ENCODE peak calls at places on chromosomes 6 and 20, in four cellular contexts. One of them, this sample, is unnamed.

GRCh38 chr20:1664911-1665310 is 7.3 kb upstream of the SIRPG start:
- DNase-seq in tibial nerve: no peak
- DNase-seq in A549: no peak
- DNase-seq in stomach: peak; percentile 28
- DNase-seq in this sample: no peak

GRCh38 chr6:168724033-168724432 is 283.0 kb downstream of the SMOC2 start:
- DNase-seq in tibial nerve: no peak
- DNase-seq in A549: no peak
- DNase-seq in stomach: no peak
- DNase-seq in this sample: no peak

GRCh38 chr20:38870733-38871559 is 55.3 kb upstream of the FAM83D start:
- DNase-seq in A549: peak; percentile 49
- DNase-seq in stomach: no peak
- DNase-seq in tibial nerve: no peak
- DNase-seq in this sample: no peak

GRCh38 chr6:110034637-110035096 is 56.6 kb downstream of the GPR6 start:
- DNase-seq in tibial nerve: no peak
- DNase-seq in stomach: no peak
- DNase-seq in A549: no peak
- DNase-seq in this sample: no peak

GRCh38 chr6:20319520-20320357 is 81.9 kb upstream of the E2F3 start:
- DNase-seq in tibial nerve: no peak
- DNase-seq in A549: no peak
- DNase-seq in stomach: peak; percentile 40
- DNase-seq in this sample: peak; percentile 16

GRCh38 chr20:7523288-7523687 is 417.0 kb downstream of the HAO1 start:
- DNase-seq in tibial nerve: no peak
- DNase-seq in A549: no peak
- DNase-seq in stomach: no peak
- DNase-seq in this sample: no peak

GRCh38 chr6:111724505-111724904 is 118.8 kb upstream of the TRAF3IP2 start:
- DNase-seq in tibial nerve: no peak
- DNase-seq in stomach: no peak
- DNase-seq in A549: no peak
- DNase-seq in this sample: no peak

GRCh38 chr6:68727699-68728098 is 92.6 kb downstream of the ADGRB3 start:
- DNase-seq in stomach: no peak
- DNase-seq in A549: no peak
- DNase-seq in tibial nerve: no peak
- DNase-seq in this sample: no peak

GRCh38 chr20:58017970-58018530 is 210.4 kb downstream of the ANKRD60 start:
- DNase-seq in tibial nerve: no peak
- DNase-seq in A549: no peak
- DNase-seq in stomach: no peak
- DNase-seq in this sample: no peak

GRCh38 chr6:136593748-136594490 is 43.7 kb upstream of the MAP7 start:
- DNase-seq in tibial nerve: no peak
- DNase-seq in A549: no peak
- DNase-seq in stomach: peak; percentile 57
- DNase-seq in this sample: no peak

GRCh38 chr6:53614676-53615075 is 50.9 kb downstream of the KLHL31 start:
- DNase-seq in stomach: no peak
- DNase-seq in A549: no peak
- DNase-seq in tibial nerve: no peak
- DNase-seq in this sample: peak; percentile 73

GRCh38 chr6:31776961-31777666 is at the start of gene VWA7:
- DNase-seq in A549: peak; percentile 63
- DNase-seq in stomach: peak; percentile 89
- DNase-seq in tibial nerve: no peak
- DNase-seq in this sample: peak; percentile 86

GRCh38 chr6:167093922-167094432 is 28.9 kb upstream of the CCR6 start:
- DNase-seq in stomach: no peak
- DNase-seq in tibial nerve: no peak
- DNase-seq in A549: no peak
- DNase-seq in this sample: no peak

GRCh38 chr6:132712366-132712765 is 1.5 kb downstream of the VNN1 start:
- DNase-seq in A549: no peak
- DNase-seq in tibial nerve: no peak
- DNase-seq in stomach: no peak
- DNase-seq in this sample: no peak

GRCh38 chr6:110270166-110270565 is 88.0 kb downstream of the METTL24 start:
- DNase-seq in tibial nerve: no peak
- DNase-seq in A549: no peak
- DNase-seq in stomach: no peak
- DNase-seq in this sample: no peak

GRCh38 chr6:36633915-36634314 is 39.8 kb downstream of the SRSF3 start:
- DNase-seq in A549: no peak
- DNase-seq in tibial nerve: no peak
- DNase-seq in stomach: peak; percentile 94
- DNase-seq in this sample: peak; percentile 86

GRCh38 chr20:6740096-6740495 is 27.4 kb upstream of the BMP2 start:
- DNase-seq in A549: no peak
- DNase-seq in tibial nerve: no peak
- DNase-seq in stomach: no peak
- DNase-seq in this sample: no peak

GRCh38 chr20:34322267-34323105 is 19.3 kb upstream of the AHCY start:
- DNase-seq in tibial nerve: no peak
- DNase-seq in stomach: no peak
- DNase-seq in A549: no peak
- DNase-seq in this sample: no peak

GRCh38 chr6:140660295-140660694 is 1285.8 kb upstream of the CITED2 start:
- DNase-seq in stomach: no peak
- DNase-seq in A549: no peak
- DNase-seq in tibial nerve: no peak
- DNase-seq in this sample: no peak

GRCh38 chr6:53718597-53719460 is 53.3 kb upstream of the KLHL31 start:
- DNase-seq in tibial nerve: no peak
- DNase-seq in A549: peak; percentile 46
- DNase-seq in stomach: peak; percentile 44
- DNase-seq in this sample: peak; percentile 59

GRCh38 chr20:6636209-6637159 is 131.0 kb upstream of the BMP2 start:
- DNase-seq in A549: peak; percentile 23
- DNase-seq in tibial nerve: no peak
- DNase-seq in stomach: no peak
- DNase-seq in this sample: peak; percentile 50

GRCh38 chr6:28985396-28986164 is 19.5 kb downstream of the ZNF311 start:
- DNase-seq in tibial nerve: peak; percentile 65
- DNase-seq in stomach: peak; percentile 86
- DNase-seq in A549: peak; percentile 84
- DNase-seq in this sample: peak; percentile 90

GRCh38 chr6:158445426-158446085 is 114.3 kb upstream of the TMEM181 start:
- DNase-seq in stomach: no peak
- DNase-seq in A549: no peak
- DNase-seq in tibial nerve: no peak
- DNase-seq in this sample: no peak

GRCh38 chr20:58222446-58222845 is 6.0 kb downstream of the ANKRD60 start:
- DNase-seq in tibial nerve: no peak
- DNase-seq in stomach: no peak
- DNase-seq in A549: no peak
- DNase-seq in this sample: no peak

GRCh38 chr6:90811596-90812226 is 224.8 kb upstream of the MAP3K7 start:
- DNase-seq in stomach: no peak
- DNase-seq in A549: no peak
- DNase-seq in tibial nerve: no peak
- DNase-seq in this sample: peak; percentile 2

GRCh38 chr20:37804584-37805566 is 98.1 kb upstream of the VSTM2L start:
- DNase-seq in tibial nerve: no peak
- DNase-seq in A549: no peak
- DNase-seq in stomach: no peak
- DNase-seq in this sample: no peak

GRCh38 chr6:5541751-5542432 is 280.6 kb downstream of the FARS2 start:
- DNase-seq in stomach: no peak
- DNase-seq in tibial nerve: no peak
- DNase-seq in A549: no peak
- DNase-seq in this sample: no peak

GRCh38 chr6:19892250-19892649 is 55.1 kb downstream of the ID4 start:
- DNase-seq in A549: no peak
- DNase-seq in tibial nerve: no peak
- DNase-seq in stomach: peak; percentile 41
- DNase-seq in this sample: peak; percentile 77

GRCh38 chr6:137309078-137309762 is 90.0 kb upstream of the IFNGR1 start:
- DNase-seq in tibial nerve: peak; percentile 40
- DNase-seq in A549: no peak
- DNase-seq in stomach: peak; percentile 86
- DNase-seq in this sample: peak; percentile 83

GRCh38 chr20:19071442-19071717 is 141.1 kb upstream of the SLC24A3 start:
- DNase-seq in tibial nerve: no peak
- DNase-seq in stomach: no peak
- DNase-seq in A549: no peak
- DNase-seq in this sample: no peak

GRCh38 chr6:148947621-148948444 is 201.0 kb downstream of the UST start:
- DNase-seq in A549: peak; percentile 58
- DNase-seq in tibial nerve: peak; percentile 89
- DNase-seq in stomach: peak; percentile 88
- DNase-seq in this sample: peak; percentile 83

GRCh38 chr6:127348046-127348661 is 4.7 kb upstream of the ECHDC1 start:
- DNase-seq in A549: no peak
- DNase-seq in stomach: no peak
- DNase-seq in tibial nerve: no peak
- DNase-seq in this sample: no peak

GRCh38 chr6:63927538-63927937 is 291.9 kb downstream of the PHF3 start:
- DNase-seq in tibial nerve: no peak
- DNase-seq in stomach: no peak
- DNase-seq in A549: no peak
- DNase-seq in this sample: no peak

GRCh38 chr6:2900821-2901644 is 2.1 kb downstream of the SERPINB9 start:
- DNase-seq in tibial nerve: no peak
- DNase-seq in A549: no peak
- DNase-seq in stomach: no peak
- DNase-seq in this sample: no peak

GRCh38 chr6:2896741-2897140 is 6.4 kb downstream of the SERPINB9 start:
- DNase-seq in A549: no peak
- DNase-seq in stomach: no peak
- DNase-seq in tibial nerve: no peak
- DNase-seq in this sample: no peak

GRCh38 chr6:2900221-2900807 is 2.8 kb downstream of the SERPINB9 start:
- DNase-seq in A549: no peak
- DNase-seq in tibial nerve: no peak
- DNase-seq in stomach: no peak
- DNase-seq in this sample: no peak

GRCh38 chr6:2899596-2899995 is 3.5 kb downstream of the SERPINB9 start:
- DNase-seq in stomach: no peak
- DNase-seq in tibial nerve: no peak
- DNase-seq in A549: no peak
- DNase-seq in this sample: no peak

DNA sequence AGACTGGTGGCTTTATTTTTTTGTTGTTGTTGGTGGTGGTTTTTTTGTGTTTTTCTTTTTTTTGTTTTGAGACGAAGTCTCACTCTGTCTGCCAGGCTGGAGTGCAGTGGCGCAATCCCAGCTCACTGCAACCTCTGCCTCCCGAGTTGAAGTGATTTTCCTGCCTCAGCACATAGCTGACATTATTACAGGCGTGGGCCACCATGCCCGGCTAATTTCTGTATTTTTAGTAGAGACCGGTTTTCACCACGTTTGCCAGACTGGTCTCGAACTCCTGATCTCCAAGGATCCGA is 693 bp downstream of the SERPINB9 start:
- DNase-seq in tibial nerve: no peak
- DNase-seq in A549: no peak
- DNase-seq in stomach: no peak
- DNase-seq in this sample: no peak
- H3K27ac ChIP-seq in tibial nerve: peak overlapping the region; percentile 95
- H3K27ac ChIP-seq in A549: peak overlapping the region; percentile 77
- H3K27ac ChIP-seq in stomach: peak overlapping the region; percentile 82
- H3K27ac ChIP-seq in this sample: peak overlapping the region; percentile 87

GRCh38 chr6:15296735-15297134 is 50.9 kb downstream of the JARID2 start:
- DNase-seq in A549: no peak
- DNase-seq in tibial nerve: no peak
- DNase-seq in stomach: no peak
- DNase-seq in this sample: no peak

GRCh38 chr6:15299430-15300131 is 53.7 kb downstream of the JARID2 start:
- DNase-seq in stomach: peak; percentile 31
- DNase-seq in tibial nerve: no peak
- DNase-seq in A549: no peak
- DNase-seq in this sample: no peak

GRCh38 chr6:15297895-15298590 is 52.2 kb downstream of the JARID2 start:
- DNase-seq in A549: no peak
- DNase-seq in stomach: no peak
- DNase-seq in tibial nerve: no peak
- DNase-seq in this sample: no peak

GRCh38 chr6:15293674-15294073 is 47.8 kb downstream of the JARID2 start:
- DNase-seq in tibial nerve: no peak
- DNase-seq in A549: no peak
- DNase-seq in stomach: no peak
- DNase-seq in this sample: no peak

DNA sequence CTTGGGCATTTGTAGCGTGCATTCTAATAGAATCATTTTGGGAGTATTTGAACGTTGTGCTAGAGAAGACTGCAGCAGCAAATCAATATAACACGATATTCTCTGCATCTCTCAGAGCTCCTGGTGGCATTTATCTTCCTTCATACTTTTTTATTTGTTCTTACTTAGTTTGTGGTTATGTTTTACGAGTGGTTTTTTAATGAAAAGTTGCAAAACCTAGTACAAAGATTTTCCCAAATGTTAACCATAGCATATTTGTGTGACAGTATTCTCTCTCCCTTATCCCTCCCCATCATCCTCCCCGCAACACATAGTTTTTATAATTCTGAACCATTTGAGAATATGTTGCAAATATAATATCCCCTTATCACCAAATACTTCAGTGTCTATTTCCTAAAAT is 50.4 kb downstream of the JARID2 start:
- DNase-seq in stomach: no peak
- DNase-seq in tibial nerve: no peak
- DNase-seq in A549: no peak
- DNase-seq in this sample: no peak
- H3K4me1 ChIP-seq in stomach: peaks cover 17% of the 10 kb centered on the region
- H3K4me1 ChIP-seq in tibial nerve: no peaks in the 10 kb centered on the region
- H3K4me1 ChIP-seq in A549: peaks cover 14% of the 10 kb centered on the region
- H3K4me1 ChIP-seq in this sample: peaks cover 3% of the 10 kb centered on the region

GRCh38 chr6:44312901-44313788 is at the start of gene AARS2:
- DNase-seq in tibial nerve: peak; percentile 64
- DNase-seq in A549: peak; percentile 56
- DNase-seq in stomach: peak; percentile 88
- DNase-seq in this sample: peak; percentile 81
- TF ChIP-seq POLR2A in tibial nerve: no peak
- TF ChIP-seq POLR2A in A549: peak; percentile 85
- TF ChIP-seq POLR2A in stomach: no peak
- TF ChIP-seq POLR2A in this sample: no peak

GRCh38 chr6:152348116-152348515 is 289.0 kb downstream of the SYNE1 start:
- DNase-seq in A549: no peak
- DNase-seq in tibial nerve: no peak
- DNase-seq in stomach: no peak
- DNase-seq in this sample: no peak

GRCh38 chr6:152351742-152352141 is 285.4 kb downstream of the SYNE1 start:
- DNase-seq in stomach: no peak
- DNase-seq in tibial nerve: no peak
- DNase-seq in A549: no peak
- DNase-seq in this sample: no peak

GRCh38 chr6:152353440-152353839 is 283.7 kb downstream of the SYNE1 start:
- DNase-seq in A549: no peak
- DNase-seq in tibial nerve: no peak
- DNase-seq in stomach: no peak
- DNase-seq in this sample: no peak

GRCh38 chr6:152355166-152355565 is 282.0 kb downstream of the SYNE1 start:
- DNase-seq in stomach: no peak
- DNase-seq in tibial nerve: no peak
- DNase-seq in A549: no peak
- DNase-seq in this sample: no peak

GRCh38 chr6:152351110-152351509 is 286.1 kb downstream of the SYNE1 start:
- DNase-seq in A549: no peak
- DNase-seq in tibial nerve: no peak
- DNase-seq in stomach: no peak
- DNase-seq in this sample: peak; percentile 16
- H3K27ac ChIP-seq in A549: no peak overlapping the region
- H3K27ac ChIP-seq in tibial nerve: no peak overlapping the region
- H3K27ac ChIP-seq in stomach: no peak overlapping the region
- H3K27ac ChIP-seq in this sample: peak overlapping the region; percentile 7

This sample was measured in thyroid gland.